ENCODE peak calls at places on chromosomes 2 and 18, in six cellular contexts. X, T, A, K, G and F are unnamed samples.

GRCh38 chr2:238097988-238098853 is 1.9 kb upstream of the ESPNL start:
- DNase-seq in G (peak), K (peak), X (no peak), T (peak), A (peak), F (peak)

GRCh38 chr2:85702172-85702571 is 8.0 kb downstream of the GNLY start:
- DNase-seq in K (peak), T (no peak), G (no peak), X (no peak), A (no peak), F (peak)

GRCh38 chr2:230503798-230504197 is 87.8 kb downstream of the SP100 start:
- DNase-seq in X (no peak), T (no peak), G (no peak), K (no peak), A (no peak), F (no peak)

GRCh38 chr2:100786297-100786658 is 33.7 kb upstream of the NPAS2 start:
- DNase-seq in T (no peak), G (peak), K (peak), X (no peak), A (no peak), F (peak)

GRCh38 chr2:29627366-29627765 is 294.0 kb downstream of the ALK start:
- DNase-seq in K (no peak), A (no peak), G (peak), T (no peak), X (no peak), F (peak)

GRCh38 chr2:16105664-16106281 is 165.4 kb downstream of the MYCN start:
- DNase-seq in K (no peak), G (no peak), T (no peak), A (no peak), X (peak), F (no peak)

GRCh38 chr18:23243178-23243577 is 107.9 kb downstream of the CABLES1 start:
- DNase-seq in K (no peak), A (no peak), T (no peak), X (no peak), G (no peak), F (no peak)

GRCh38 chr2:30958571-30959220 is 151.4 kb upstream of the CAPN13 start:
- DNase-seq in A (no peak), T (no peak), K (no peak), G (no peak), X (no peak), F (no peak)

GRCh38 chr2:174778479-174778962 is 14.2 kb upstream of the CHRNA1 start:
- DNase-seq in G (peak), A (no peak), T (no peak), K (no peak), X (no peak), F (no peak)

GRCh38 chr2:241810304-241811208 is 1.6 kb downstream of the NEU4 start:
- DNase-seq in K (no peak), G (peak), T (no peak), A (no peak), X (no peak), F (no peak)

GRCh38 chr2:74513605-74514367 is 464 bp upstream of the TLX2 start:
- DNase-seq in X (no peak), A (no peak), K (no peak), G (no peak), T (no peak), F (no peak)

GRCh38 chr2:157840568-157841156 is 35.5 kb downstream of the ACVR1 start:
- DNase-seq in A (no peak), G (no peak), K (no peak), X (no peak), T (no peak), F (no peak)

GRCh38 chr18:69945220-69946114 is 2.2 kb downstream of the CD226 start:
- DNase-seq in A (no peak), K (no peak), G (no peak), T (no peak), X (no peak), F (no peak)

GRCh38 chr2:224645722-224646121 is 60.6 kb upstream of the CUL3 start:
- DNase-seq in G (no peak), T (no peak), K (no peak), A (no peak), X (no peak), F (no peak)

GRCh38 chr2:168210898-168211570 is 36.4 kb downstream of the STK39 start:
- DNase-seq in K (peak), T (no peak), A (no peak), G (peak), X (no peak), F (peak)

GRCh38 chr2:134258684-134259408 is 5.0 kb downstream of the MGAT5 start:
- DNase-seq in G (no peak), X (no peak), K (no peak), A (no peak), T (no peak), F (no peak)

GRCh38 chr2:171210864-171211431 is 50.3 kb upstream of the TLK1 start:
- DNase-seq in T (peak), X (no peak), K (no peak), A (no peak), G (peak), F (no peak)

GRCh38 chr2:20762945-20763683 is 59.8 kb downstream of the LDAH start:
- DNase-seq in T (no peak), G (no peak), A (no peak), K (no peak), X (no peak), F (no peak)

GRCh38 chr2:69053416-69053965 is 40.5 kb downstream of the ANTXR1 start:
- DNase-seq in G (no peak), T (no peak), K (no peak), X (no peak), A (no peak), F (no peak)

GRCh38 chr2:72629062-72629461 is 196.8 kb downstream of the EXOC6B start:
- DNase-seq in X (no peak), G (peak), T (no peak), A (no peak), K (no peak), F (no peak)

GRCh38 chr2:16201876-16202642 is 261.7 kb downstream of the MYCN start:
- DNase-seq in T (no peak), K (no peak), A (no peak), G (no peak), X (no peak), F (peak)

GRCh38 chr2:61534926-61535325 is 3.2 kb downstream of the XPO1 start:
- DNase-seq in K (no peak), A (no peak), G (no peak), T (no peak), X (no peak), F (no peak)

GRCh38 chr2:65991332-65991731 is 443.6 kb upstream of the MEIS1 start:
- DNase-seq in A (peak), G (no peak), T (no peak), X (no peak), K (no peak), F (no peak)

GRCh38 chr2:104863229-104863584 is 9.3 kb downstream of the POU3F3 start:
- DNase-seq in K (no peak), A (no peak), T (no peak), X (no peak), G (no peak), F (no peak)